ENCODE peak calls at places on chromosome 2, in six cellular contexts. H, E, Q, T, F and M are unnamed samples.
A peak's percentile ranks its signal among the peaks of the same experiment; 100 is the strongest.

GRCh38 chr2:67561411-67561965 is 164.4 kb downstream of the ETAA1 start:
- DNase-seq in H (peak; percentile 8), E (no peak), Q (no peak), T (peak; percentile 95), F (no peak), M (peak; percentile 94)

GRCh38 chr2:215920244-215921100 is 92.9 kb downstream of the MREG start:
- DNase-seq in H (peak; percentile 55), E (no peak), Q (peak; percentile 69), T (peak; percentile 67), F (no peak), M (peak; percentile 70)

GRCh38 chr2:10122500-10123280 is at the start of gene RRM2:
- DNase-seq in H (peak; percentile 95), E (peak; percentile 70), Q (peak; percentile 92), T (peak; percentile 78), F (peak; percentile 72), M (peak; percentile 80)

GRCh38 chr2:238704471-238705230 is 143.2 kb upstream of the TWIST2 start:
- DNase-seq in H (no peak), E (no peak), Q (no peak), T (no peak), F (no peak), M (no peak)

GRCh38 chr2:46236006-46236875 is 61.0 kb upstream of the EPAS1 start:
- DNase-seq in H (no peak), E (no peak), Q (no peak), T (no peak), F (no peak), M (no peak)

GRCh38 chr2:224104668-224105386 is 65.7 kb upstream of the SERPINE2 start:
- DNase-seq in H (no peak), E (no peak), Q (no peak), T (no peak), F (no peak), M (peak; percentile 17)

GRCh38 chr2:53087282-53087882 is 680.2 kb upstream of the CHAC2 start:
- DNase-seq in H (no peak), E (no peak), Q (no peak), T (peak; percentile 63), F (no peak), M (peak; percentile 42)

GRCh38 chr2:211692689-211693088 is 845.9 kb downstream of the ERBB4 start:
- DNase-seq in H (no peak), E (no peak), Q (no peak), T (no peak), F (no peak), M (no peak)

GRCh38 chr2:233422050-233422639 is 67.9 kb downstream of the DGKD start:
- DNase-seq in H (peak; percentile 99), E (no peak), Q (peak; percentile 92), T (no peak), F (no peak), M (no peak)

GRCh38 chr2:241490444-241490760 is 18.0 kb downstream of the STK25 start:
- DNase-seq in H (no peak), E (no peak), Q (no peak), T (no peak), F (no peak), M (no peak)

GRCh38 chr2:196601430-196602306 is 37.8 kb upstream of the CCDC150 start:
- DNase-seq in H (no peak), E (peak; percentile 55), Q (peak; percentile 79), T (peak; percentile 95), F (no peak), M (peak; percentile 65)

GRCh38 chr2:127078691-127079270 is 28.2 kb downstream of the BIN1 start:
- DNase-seq in H (no peak), E (no peak), Q (no peak), T (no peak), F (no peak), M (no peak)

GRCh38 chr2:102012061-102012460 is 20.3 kb downstream of the IL1R2 start:
- DNase-seq in H (no peak), E (no peak), Q (no peak), T (no peak), F (no peak), M (no peak)

GRCh38 chr2:186919272-186919671 is 70.3 kb upstream of the ZSWIM2 start:
- DNase-seq in H (no peak), E (no peak), Q (no peak), T (peak; percentile 80), F (no peak), M (peak; percentile 89)

GRCh38 chr2:195610708-195611107 is 46.3 kb upstream of the SLC39A10 start:
- DNase-seq in H (no peak), E (no peak), Q (no peak), T (no peak), F (no peak), M (no peak)

GRCh38 chr2:197304556-197305011 is 6.0 kb downstream of the ANKRD44 start:
- DNase-seq in H (no peak), E (no peak), Q (no peak), T (no peak), F (no peak), M (no peak)

GRCh38 chr2:230202430-230203109 is 17.2 kb downstream of the SP110 start:
- DNase-seq in H (no peak), E (no peak), Q (no peak), T (no peak), F (no peak), M (no peak)

GRCh38 chr2:51782874-51783765 is 751.2 kb upstream of the NRXN1 start:
- DNase-seq in H (no peak), E (no peak), Q (peak; percentile 7), T (peak; percentile 36), F (no peak), M (peak; percentile 11)

GRCh38 chr2:167190053-167190452 is 301.8 kb downstream of the XIRP2 start:
- DNase-seq in H (no peak), E (no peak), Q (no peak), T (peak; percentile 88), F (no peak), M (peak; percentile 96)

GRCh38 chr2:42804338-42804737 is 12.0 kb upstream of the HAAO start:
- DNase-seq in H (no peak), E (no peak), Q (no peak), T (no peak), F (no peak), M (no peak)

GRCh38 chr2:214019229-214019972 is 391.5 kb upstream of the VWC2L start:
- DNase-seq in H (no peak), E (no peak), Q (peak; percentile 85), T (peak; percentile 96), F (no peak), M (peak; percentile 96)

GRCh38 chr2:115169814-115170213 is 727.4 kb downstream of the DPP10 start:
- DNase-seq in H (no peak), E (no peak), Q (no peak), T (no peak), F (no peak), M (no peak)

GRCh38 chr2:167388497-167388896 is 500.2 kb downstream of the XIRP2 start:
- DNase-seq in H (no peak), E (no peak), Q (no peak), T (no peak), F (no peak), M (peak; percentile 35)

GRCh38 chr2:150824118-150824517 is 336.7 kb upstream of the RND3 start:
- DNase-seq in H (no peak), E (no peak), Q (no peak), T (no peak), F (no peak), M (no peak)

GRCh38 chr2:14756122-14756541 is 123.6 kb downstream of the LRATD1 start:
- DNase-seq in H (no peak), E (no peak), Q (no peak), T (peak; percentile 79), F (no peak), M (peak; percentile 75)